ENCODE peak calls at places on chromosomes 16 and 17, in five cellular contexts. L is heart left ventricle, Q is mammary epithelial cell, O is sigmoid colon, D is adipocyte. S is an unnamed sample.
A peak's percentile ranks its signal among the peaks of the same experiment; 100 is the strongest.

GRCh38 chr17:82542439-82542838 is 22.9 kb downstream of the FOXK2 start:
- DNase-seq in O (no peak), L (no peak), D (no peak), Q (no peak), S (no peak)

GRCh38 chr16:88569614-88569984 is 604 bp upstream of the ZC3H18 start:
- DNase-seq in D (no peak), L (peak; percentile 49), O (no peak), Q (no peak), S (peak; percentile 11)

GRCh38 chr17:75854881-75855309 is 240 bp downstream of the WBP2 start:
- DNase-seq in O (no peak), Q (no peak), D (no peak), L (no peak), S (no peak)

GRCh38 chr17:21214777-21215541 is 998 bp upstream of the TMEM11 start:
- DNase-seq in Q (peak; percentile 27), O (peak; percentile 70), L (no peak), D (peak; percentile 56), S (no peak)

GRCh38 chr16:56281256-56281805 is 90.0 kb downstream of the GNAO1 start:
- DNase-seq in D (peak; percentile 41), Q (no peak), L (no peak), O (no peak), S (no peak)

GRCh38 chr17:61997649-61998048 is 67.4 kb downstream of the MED13 start:
- DNase-seq in D (peak; percentile 42), O (no peak), L (no peak), Q (peak; percentile 55), S (no peak)

GRCh38 chr17:82831041-82831817 is 8.6 kb downstream of the ZNF750 start:
- DNase-seq in Q (no peak), D (no peak), O (no peak), L (no peak), S (no peak)

GRCh38 chr17:83160443-83161297 is 81.3 kb downstream of the METRNL start:
- DNase-seq in Q (no peak), L (no peak), O (peak; percentile 54), D (no peak), S (no peak)

GRCh38 chr17:13642188-13642587 is 40.5 kb upstream of the HS3ST3A1 start:
- DNase-seq in D (no peak), O (no peak), L (peak; percentile 25), Q (no peak), S (no peak)

GRCh38 chr16:89922884-89923639 is at the start of gene TUBB3:
- DNase-seq in L (peak; percentile 81), O (no peak), Q (peak; percentile 72), D (peak; percentile 93), S (peak; percentile 45)

GRCh38 chr17:65942592-65942991 is 249.3 kb downstream of the CEP112 start:
- DNase-seq in L (no peak), O (no peak), D (no peak), Q (peak; percentile 14), S (no peak)

GRCh38 chr17:34781071-34781470 is 180.2 kb downstream of the CCT6B start:
- DNase-seq in O (no peak), L (no peak), D (no peak), Q (no peak), S (no peak)

GRCh38 chr17:7216242-7217112 is 3.2 kb downstream of the DLG4 start:
- DNase-seq in L (no peak), Q (no peak), D (peak; percentile 13), O (no peak), S (no peak)

GRCh38 chr17:65684631-65685030 is 123.2 kb upstream of the AXIN2 start:
- DNase-seq in L (no peak), Q (peak; percentile 12), O (no peak), D (peak; percentile 47), S (no peak)

GRCh38 chr17:65173284-65173793 is 36.2 kb downstream of the RGS9 start:
- DNase-seq in O (no peak), L (peak; percentile 31), D (no peak), Q (no peak), S (peak; percentile 59)

GRCh38 chr16:15897386-15897785 is 9.0 kb upstream of the CEP20 start:
- DNase-seq in O (no peak), Q (no peak), L (no peak), D (no peak), S (no peak)

GRCh38 chr16:78598186-78598585 is 498.7 kb downstream of the WWOX start:
- DNase-seq in D (no peak), L (no peak), Q (no peak), O (no peak), S (no peak)

GRCh38 chr16:75111514-75112280 is 4.9 kb downstream of the LDHD start:
- DNase-seq in L (peak; percentile 69), Q (no peak), O (no peak), D (no peak), S (no peak)

GRCh38 chr17:72456026-72456569 is 335.3 kb downstream of the SOX9 start:
- DNase-seq in D (peak; percentile 29), O (no peak), Q (peak; percentile 75), L (no peak), S (no peak)

GRCh38 chr16:50954469-50954868 is 196.6 kb downstream of the SALL1 start:
- DNase-seq in Q (no peak), D (no peak), L (no peak), O (no peak), S (no peak)

GRCh38 chr16:88905563-88905962 is 39.1 kb upstream of the PABPN1L start:
- DNase-seq in Q (no peak), L (no peak), O (no peak), D (no peak), S (peak; percentile 35)

GRCh38 chr16:68754117-68754792 is 17.2 kb downstream of the CDH1 start:
- DNase-seq in L (no peak), D (no peak), Q (peak; percentile 62), O (no peak), S (no peak)

GRCh38 chr17:7241783-7242716 is at the start of gene GABARAP:
- DNase-seq in O (peak; percentile 97), L (peak; percentile 95), D (peak; percentile 98), Q (peak; percentile 87), S (peak; percentile 96)

GRCh38 chr16:76947694-76948093 is 243.3 kb upstream of the MON1B start:
- DNase-seq in L (no peak), O (no peak), D (peak; percentile 46), Q (no peak), S (no peak)

GRCh38 chr17:79923974-79924638 is 84.9 kb upstream of the CBX4 start:
- DNase-seq in D (peak; percentile 27), L (no peak), Q (no peak), O (no peak), S (peak; percentile 43)

GRCh38 chr16:67278773-67279295 is 498 bp upstream of the PLEKHG4 start:
- DNase-seq in L (peak; percentile 20), O (no peak), D (no peak), Q (no peak), S (peak; percentile 32)

GRCh38 chr16:56606688-56607618 is 1.4 kb upstream of the MT2A start:
- DNase-seq in L (peak; percentile 68), O (peak; percentile 95), Q (peak; percentile 99), D (peak; percentile 94), S (peak; percentile 55)

GRCh38 chr17:21199311-21199710 is 14.7 kb downstream of the TMEM11 start:
- DNase-seq in D (peak; percentile 42), Q (no peak), O (no peak), L (no peak), S (no peak)

GRCh38 chr17:11899494-11899893 is 97.8 kb downstream of the ZNF18 start:
- DNase-seq in D (no peak), L (peak; percentile 30), O (peak; percentile 67), Q (no peak), S (no peak)

GRCh38 chr16:79062336-79062735 is 538.2 kb downstream of the MAF start:
- DNase-seq in D (no peak), O (no peak), L (no peak), Q (no peak), S (no peak)

GRCh38 chr17:72205801-72206200 is 85.0 kb downstream of the SOX9 start:
- DNase-seq in Q (no peak), O (no peak), D (no peak), L (no peak), S (no peak)

GRCh38 chr17:46832945-46833839 is 14.7 kb upstream of the WNT3 start:
- DNase-seq in Q (no peak), L (no peak), O (no peak), D (peak; percentile 40), S (peak; percentile 33)

GRCh38 chr17:38456031-38456815 is 28.0 kb downstream of the ARHGAP23 start:
- DNase-seq in L (no peak), D (peak; percentile 39), O (no peak), Q (no peak), S (no peak)

GRCh38 chr16:22353188-22353919 is 21.1 kb downstream of the CDR2 start:
- DNase-seq in Q (peak; percentile 66), L (no peak), D (peak; percentile 57), O (no peak), S (no peak)

GRCh38 chr17:42288078-42288984 is at the start of gene STAT5A:
- DNase-seq in Q (peak; percentile 21), O (peak; percentile 98), L (peak; percentile 94), D (peak; percentile 90), S (peak; percentile 90)

GRCh38 chr16:87806246-87806607 is 40.4 kb upstream of the KLHDC4 start:
- DNase-seq in Q (peak; percentile 71), L (no peak), O (no peak), D (peak; percentile 58), S (peak; percentile 17)

GRCh38 chr17:49565948-49566491 is 9.7 kb upstream of the NXPH3 start:
- DNase-seq in Q (peak; percentile 38), L (peak; percentile 87), D (peak; percentile 28), O (peak; percentile 98), S (peak; percentile 76)

GRCh38 chr16:53849585-53849984 is 145.6 kb downstream of the FTO start:
- DNase-seq in O (no peak), Q (no peak), D (no peak), L (no peak), S (no peak)

GRCh38 chr17:35683588-35683987 is 47.9 kb upstream of the RASL10B start:
- DNase-seq in L (no peak), D (no peak), Q (no peak), O (no peak), S (no peak)

GRCh38 chr17:55654821-55655220 is 67.8 kb downstream of the TMEM100 start:
- DNase-seq in Q (no peak), L (no peak), O (no peak), D (no peak), S (no peak)
- H3K4me1 ChIP-seq in Q (no peaks in the 10 kb centered on the region), L (no peaks in the 10 kb centered on the region), O (peaks cover 13% of the 10 kb centered on the region), D (peaks cover 6% of the 10 kb centered on the region), S (no peaks in the 10 kb centered on the region)

DNA sequence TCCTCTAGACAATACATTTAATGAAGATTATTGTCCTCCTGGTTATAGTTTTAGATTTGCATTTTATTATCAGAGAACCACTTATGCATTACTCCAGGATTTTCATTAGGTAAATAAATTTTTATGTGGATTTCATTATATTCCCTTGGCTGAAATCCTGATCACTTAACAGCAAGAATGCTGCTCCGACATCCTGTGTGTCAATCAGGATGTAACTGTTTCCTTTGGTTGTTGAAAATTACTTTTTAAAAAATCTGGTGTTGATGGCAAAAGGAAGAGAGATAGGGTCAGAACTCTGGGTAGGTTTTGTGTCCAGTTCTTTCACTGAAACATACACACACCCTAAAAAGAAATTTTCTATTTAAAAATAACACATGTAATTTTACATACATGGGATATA is 30.9 kb downstream of the ZNF423 start:
- DNase-seq in L (no peak), Q (no peak), D (no peak), O (no peak), S (no peak)
- H3K4me1 ChIP-seq in L (peaks cover 42% of the 10 kb centered on the region), Q (no peaks in the 10 kb centered on the region), D (peaks cover 24% of the 10 kb centered on the region), O (no peaks in the 10 kb centered on the region), S (no peaks in the 10 kb centered on the region)

GRCh38 chr17:4945944-4946280 is 2.4 kb downstream of the PFN1 start:
- DNase-seq in O (no peak), L (no peak), D (peak; percentile 26), Q (peak; percentile 21), S (no peak)
- H3K4me1 ChIP-seq in O (peaks cover 65% of the 10 kb centered on the region), L (peaks cover 76% of the 10 kb centered on the region), D (peaks cover 51% of the 10 kb centered on the region), Q (peaks cover 52% of the 10 kb centered on the region), S (peaks cover 45% of the 10 kb centered on the region)

GRCh38 chr16:84614075-84614474 is 3.8 kb downstream of the COTL1 start:
- DNase-seq in O (no peak), L (no peak), D (no peak), Q (no peak), S (no peak)
- H3K4me1 ChIP-seq in O (peaks cover 83% of the 10 kb centered on the region), L (peaks cover 31% of the 10 kb centered on the region), D (peaks cover 64% of the 10 kb centered on the region), Q (peaks cover 22% of the 10 kb centered on the region), S (peaks cover 14% of the 10 kb centered on the region)

S was measured in body of pancreas.